ENCODE peak calls at places on chromosomes 5 and 9, in five cellular contexts. One of them, this sample, is unnamed.

GRCh38 chr5:155004138-155004744 is 9.3 kb upstream of the KIF4B start:
- DNase-seq in GM23338: peak
- DNase-seq in HCEC 1CT: no peak
- DNase-seq in activated T-cell treated with anti-CD3 and anti-CD28 coated beads for 1 hour: no peak
- DNase-seq in dermis microvascular lymphatic vessel endothelial cell: no peak
- DNase-seq in this sample: no peak

GRCh38 chr9:86767373-86767772 is 179.9 kb downstream of the GAS1 start:
- DNase-seq in GM23338: no peak
- DNase-seq in HCEC 1CT: no peak
- DNase-seq in activated T-cell treated with anti-CD3 and anti-CD28 coated beads for 1 hour: no peak
- DNase-seq in dermis microvascular lymphatic vessel endothelial cell: no peak
- DNase-seq in this sample: no peak

GRCh38 chr9:69945671-69946141 is 97.9 kb upstream of the MAMDC2 start:
- DNase-seq in GM23338: no peak
- DNase-seq in HCEC 1CT: peak
- DNase-seq in activated T-cell treated with anti-CD3 and anti-CD28 coated beads for 1 hour: no peak
- DNase-seq in dermis microvascular lymphatic vessel endothelial cell: peak
- DNase-seq in this sample: no peak

GRCh38 chr5:113293068-113293571 is 141.7 kb downstream of the TSSK1B start:
- DNase-seq in GM23338: peak
- DNase-seq in HCEC 1CT: no peak
- DNase-seq in activated T-cell treated with anti-CD3 and anti-CD28 coated beads for 1 hour: no peak
- DNase-seq in dermis microvascular lymphatic vessel endothelial cell: no peak
- DNase-seq in this sample: no peak

GRCh38 chr9:6498982-6499381 is 86.0 kb downstream of the UHRF2 start:
- DNase-seq in GM23338: no peak
- DNase-seq in HCEC 1CT: peak
- DNase-seq in activated T-cell treated with anti-CD3 and anti-CD28 coated beads for 1 hour: no peak
- DNase-seq in dermis microvascular lymphatic vessel endothelial cell: no peak
- DNase-seq in this sample: no peak

GRCh38 chr9:106648799-106649198 is 214.2 kb upstream of the ZNF462 start:
- DNase-seq in GM23338: peak
- DNase-seq in HCEC 1CT: peak
- DNase-seq in activated T-cell treated with anti-CD3 and anti-CD28 coated beads for 1 hour: no peak
- DNase-seq in dermis microvascular lymphatic vessel endothelial cell: no peak
- DNase-seq in this sample: no peak

GRCh38 chr5:173919443-173919842 is 31.3 kb downstream of the CPEB4 start:
- DNase-seq in GM23338: no peak
- DNase-seq in HCEC 1CT: no peak
- DNase-seq in activated T-cell treated with anti-CD3 and anti-CD28 coated beads for 1 hour: no peak
- DNase-seq in dermis microvascular lymphatic vessel endothelial cell: no peak
- DNase-seq in this sample: no peak

GRCh38 chr5:159184236-159184635 is 25.1 kb downstream of the RNF145 start:
- DNase-seq in GM23338: no peak
- DNase-seq in HCEC 1CT: peak
- DNase-seq in activated T-cell treated with anti-CD3 and anti-CD28 coated beads for 1 hour: no peak
- DNase-seq in dermis microvascular lymphatic vessel endothelial cell: no peak
- DNase-seq in this sample: no peak

GRCh38 chr9:133692364-133692985 is 45.7 kb downstream of the SARDH start:
- DNase-seq in GM23338: no peak
- DNase-seq in HCEC 1CT: no peak
- DNase-seq in activated T-cell treated with anti-CD3 and anti-CD28 coated beads for 1 hour: no peak
- DNase-seq in dermis microvascular lymphatic vessel endothelial cell: no peak
- DNase-seq in this sample: no peak

GRCh38 chr5:96474073-96474472 is 41.0 kb upstream of the PCSK1 start:
- DNase-seq in GM23338: no peak
- DNase-seq in HCEC 1CT: no peak
- DNase-seq in activated T-cell treated with anti-CD3 and anti-CD28 coated beads for 1 hour: no peak
- DNase-seq in dermis microvascular lymphatic vessel endothelial cell: no peak
- DNase-seq in this sample: no peak

GRCh38 chr5:114447084-114447773 is 85.4 kb downstream of the KCNN2 start:
- DNase-seq in GM23338: peak
- DNase-seq in HCEC 1CT: no peak
- DNase-seq in activated T-cell treated with anti-CD3 and anti-CD28 coated beads for 1 hour: no peak
- DNase-seq in dermis microvascular lymphatic vessel endothelial cell: no peak
- DNase-seq in this sample: no peak

GRCh38 chr5:81420039-81420667 is 26.2 kb upstream of the ACOT12 start:
- DNase-seq in GM23338: no peak
- DNase-seq in HCEC 1CT: peak
- DNase-seq in activated T-cell treated with anti-CD3 and anti-CD28 coated beads for 1 hour: no peak
- DNase-seq in dermis microvascular lymphatic vessel endothelial cell: no peak
- DNase-seq in this sample: no peak

GRCh38 chr5:11997942-11998341 is 93.7 kb upstream of the CTNND2 start:
- DNase-seq in GM23338: no peak
- DNase-seq in HCEC 1CT: no peak
- DNase-seq in activated T-cell treated with anti-CD3 and anti-CD28 coated beads for 1 hour: no peak
- DNase-seq in dermis microvascular lymphatic vessel endothelial cell: no peak
- DNase-seq in this sample: no peak